ENCODE peak calls at places on chromosomes 5 and 9, in six cellular contexts. U is CD4-positive, alpha-beta T cell; O is fibroblast of lung; M is spleen; T is GM20000; I is pancreas. F is an unnamed sample.

GRCh38 chr5:89277791-89278190 is 394.8 kb upstream of the MEF2C start:
- DNase-seq in M (no peak), I (no peak), U (no peak), O (peak; percentile 66), T (no peak), F (no peak)

GRCh38 chr9:130630506-130631330 is 33.7 kb upstream of the PRDM12 start:
- DNase-seq in M (peak; percentile 57), O (no peak), U (no peak), I (no peak), T (no peak), F (no peak)

GRCh38 chr5:54703091-54703490 is 185.5 kb downstream of the SNX18 start:
- DNase-seq in M (no peak), T (no peak), I (no peak), O (peak; percentile 94), U (no peak), F (no peak)

GRCh38 chr5:173187054-173187743 is 42.9 kb downstream of the BNIP1 start:
- DNase-seq in I (no peak), M (no peak), U (no peak), O (no peak), T (no peak), F (no peak)

GRCh38 chr5:67058998-67059746 is 137.4 kb downstream of the CD180 start:
- DNase-seq in U (no peak), I (no peak), M (no peak), O (no peak), T (no peak), F (no peak)

GRCh38 chr5:36948650-36949049 is 72.1 kb downstream of the NIPBL start:
- DNase-seq in O (peak; percentile 20), M (no peak), I (no peak), T (no peak), U (no peak), F (no peak)

GRCh38 chr9:33785914-33786313 is 9.4 kb upstream of the PRSS3 start:
- DNase-seq in O (peak; percentile 24), I (no peak), U (no peak), M (no peak), T (no peak), F (no peak)

GRCh38 chr5:111834926-111835599 is 78.1 kb upstream of the NREP start:
- DNase-seq in M (no peak), T (no peak), I (no peak), O (peak; percentile 77), U (no peak), F (no peak)

GRCh38 chr5:175560011-175560410 is 81.7 kb downstream of the SFXN1 start:
- DNase-seq in O (no peak), M (no peak), T (no peak), I (no peak), U (no peak), F (no peak)

GRCh38 chr5:73160239-73160671 is 12.7 kb upstream of the TMEM174 start:
- DNase-seq in I (no peak), M (no peak), O (peak; percentile 70), T (peak; percentile 28), U (no peak), F (no peak)

GRCh38 chr9:93307468-93308157 is 123.7 kb downstream of the WNK2 start:
- DNase-seq in T (no peak), I (no peak), U (no peak), O (no peak), M (peak; percentile 54), F (no peak)

GRCh38 chr5:170633235-170634041 is 129.6 kb downstream of the KCNIP1 start:
- DNase-seq in M (peak; percentile 50), I (peak; percentile 49), O (peak; percentile 84), T (no peak), U (no peak), F (peak; percentile 69)

GRCh38 chr5:110594866-110595265 is 131.6 kb downstream of the TMEM232 start:
- DNase-seq in I (no peak), U (no peak), T (no peak), O (no peak), M (peak; percentile 41), F (no peak)

GRCh38 chr9:28317706-28318210 is 744.5 kb upstream of the C9orf72 start:
- DNase-seq in T (no peak), O (no peak), M (no peak), I (no peak), U (no peak), F (no peak)

GRCh38 chr5:136208946-136209345 is 16.0 kb upstream of the SMIM32 start:
- DNase-seq in T (no peak), U (no peak), M (no peak), I (no peak), O (no peak), F (no peak)

GRCh38 chr5:1468247-1468612 is 23.0 kb upstream of the SLC6A3 start:
- DNase-seq in M (no peak), T (no peak), O (no peak), U (peak; percentile 40), I (no peak), F (peak; percentile 41)

GRCh38 chr9:13690595-13690994 is 411.1 kb upstream of the MPDZ start:
- DNase-seq in O (peak; percentile 24), I (no peak), M (no peak), U (no peak), T (no peak), F (no peak)

GRCh38 chr9:79255681-79256080 is 316.1 kb upstream of the TLE4 start:
- DNase-seq in U (no peak), T (no peak), I (no peak), M (no peak), O (peak; percentile 53), F (no peak)

GRCh38 chr9:36039696-36040095 is 3.0 kb downstream of the RECK start:
- DNase-seq in T (no peak), O (peak; percentile 75), I (no peak), U (no peak), M (no peak), F (no peak)

GRCh38 chr5:23506329-23507236 is 826 bp upstream of the PRDM9 start:
- DNase-seq in T (no peak), U (no peak), M (no peak), I (no peak), O (no peak), F (no peak)

GRCh38 chr9:127786773-127787123 is 914 bp downstream of the CDK9 start:
- DNase-seq in I (no peak), O (no peak), T (no peak), M (no peak), U (no peak), F (no peak)

GRCh38 chr5:115962565-115963402 is 509 bp downstream of the LVRN start:
- DNase-seq in M (peak; percentile 76), T (peak; percentile 42), I (peak; percentile 6), U (no peak), O (peak; percentile 33), F (no peak)

GRCh38 chr9:120925535-120926396 is 830 bp downstream of the TRAF1 start:
- DNase-seq in U (peak; percentile 62), T (peak; percentile 78), O (peak; percentile 93), M (no peak), I (no peak), F (no peak)

GRCh38 chr5:133460172-133460758 is 152.1 kb downstream of the FSTL4 start:
- DNase-seq in T (peak; percentile 62), I (no peak), O (no peak), M (no peak), U (no peak), F (no peak)

GRCh38 chr5:146185161-146185560 is 2.7 kb upstream of the LARS1 start:
- DNase-seq in U (no peak), T (no peak), I (no peak), M (no peak), O (peak; percentile 14), F (no peak)

GRCh38 chr9:135416771-135417290 is 62.8 kb upstream of the PPP1R26 start:
- DNase-seq in I (no peak), T (no peak), M (no peak), O (no peak), U (no peak), F (peak; percentile 10)
- TF ChIP-seq CTCF in I (no peak), T (no peak), M (no peak), O (no peak), U (no peak), F (no peak)

DNA sequence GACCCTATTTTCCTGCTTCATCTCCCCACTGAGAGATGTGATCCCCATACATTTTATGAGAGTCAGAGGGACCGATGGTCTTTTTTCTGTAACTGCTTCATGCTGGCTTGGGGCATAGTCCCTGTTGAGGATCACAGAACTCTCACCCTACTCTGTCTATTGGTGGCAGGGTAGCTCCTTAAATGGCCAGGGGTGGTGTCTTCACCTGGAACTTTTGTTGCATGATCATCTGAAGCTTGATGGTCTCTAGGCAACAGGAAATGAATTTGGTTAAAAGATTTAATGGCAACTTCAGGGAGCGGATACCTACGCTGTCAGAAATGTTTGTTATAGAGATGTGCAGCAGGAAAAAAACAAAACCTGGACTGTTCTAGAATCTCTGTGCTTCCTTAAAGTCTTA is 87.0 kb upstream of the GLIS3 start:
- DNase-seq in O (no peak), T (no peak), U (no peak), M (no peak), I (no peak), F (no peak)
- TF ChIP-seq CTCF in O (no peak), T (peak; percentile 8), U (no peak), M (no peak), I (no peak), F (no peak)

GRCh38 chr9:80285325-80285724 is 713.6 kb downstream of the TLE4 start:
- DNase-seq in O (peak; percentile 21), U (no peak), I (no peak), T (no peak), M (no peak), F (no peak)
- TF ChIP-seq CTCF in O (peak; percentile 35), U (no peak), I (no peak), T (no peak), M (no peak), F (no peak)

GRCh38 chr5:61765471-61765870 is 433.4 kb downstream of the ZSWIM6 start:
- DNase-seq in U (no peak), M (no peak), T (no peak), O (no peak), I (no peak), F (no peak)

GRCh38 chr5:61767231-61768080 is 435.4 kb downstream of the ZSWIM6 start:
- DNase-seq in I (no peak), M (no peak), T (no peak), U (no peak), O (no peak), F (no peak)

GRCh38 chr5:61771062-61771461 is 439.0 kb downstream of the ZSWIM6 start:
- DNase-seq in O (no peak), M (no peak), T (no peak), I (no peak), U (no peak), F (no peak)

GRCh38 chr5:61766141-61766540 is 434.1 kb downstream of the ZSWIM6 start:
- DNase-seq in O (no peak), M (no peak), U (no peak), I (no peak), T (no peak), F (no peak)

GRCh38 chr5:61768692-61769281 is 436.7 kb downstream of the ZSWIM6 start:
- DNase-seq in M (no peak), O (peak; percentile 13), T (peak; percentile 44), U (no peak), I (no peak), F (no peak)
- TF ChIP-seq CTCF in M (no peak), O (peak; percentile 52), T (peak; percentile 61), U (no peak), I (peak; percentile 32), F (no peak)

GRCh38 chr5:21817668-21818419 is 1035.3 kb downstream of the CDH12 start:
- DNase-seq in T (no peak), I (no peak), O (no peak), M (no peak), U (no peak), F (no peak)
- TF ChIP-seq CTCF in T (no peak), I (no peak), O (no peak), M (no peak), U (no peak), F (peak; percentile 42)

F was measured in breast epithelium.